ENCODE peak calls at places on chromosome 12, in eight cellular contexts. H, Z, P, O, D, B, U and I are unnamed samples.

GRCh38 chr12:31591308-31591901 is 469 bp upstream of the DENND5B start:
- DNase-seq in H (no peak), Z (no peak), P (peak; percentile 10), O (no peak), D (peak; percentile 62), B (peak; percentile 25), U (no peak), I (peak; percentile 25)

GRCh38 chr12:81296556-81297305 is 218.9 kb downstream of the ACSS3 start:
- DNase-seq in H (peak; percentile 93), Z (no peak), P (peak; percentile 1), O (no peak), D (no peak), B (no peak), U (no peak), I (peak; percentile 49)

GRCh38 chr12:105477873-105478272 is 147.4 kb downstream of the C12orf75 start:
- DNase-seq in H (no peak), Z (no peak), P (no peak), O (no peak), D (no peak), B (no peak), U (no peak), I (no peak)

GRCh38 chr12:101670007-101670671 is 27.3 kb upstream of the CHPT1 start:
- DNase-seq in H (peak; percentile 57), Z (no peak), P (peak; percentile 69), O (no peak), D (peak; percentile 55), B (peak; percentile 70), U (no peak), I (peak; percentile 56)

GRCh38 chr12:113092478-113093408 is 36.2 kb downstream of the DTX1 start:
- DNase-seq in H (peak; percentile 26), Z (no peak), P (no peak), O (no peak), D (no peak), B (peak; percentile 80), U (no peak), I (no peak)

GRCh38 chr12:1529862-1530591 is 64.4 kb downstream of the FBXL14 start:
- DNase-seq in H (peak; percentile 44), Z (no peak), P (peak; percentile 47), O (no peak), D (peak; percentile 72), B (no peak), U (no peak), I (peak; percentile 77)

GRCh38 chr12:29455087-29455486 is 42.4 kb downstream of the OVCH1 start:
- DNase-seq in H (no peak), Z (peak; percentile 5), P (no peak), O (no peak), D (no peak), B (no peak), U (no peak), I (no peak)

GRCh38 chr12:119369907-119370546 is 35.5 kb downstream of the CCDC60 start:
- DNase-seq in H (peak; percentile 96), Z (no peak), P (no peak), O (no peak), D (no peak), B (no peak), U (no peak), I (no peak)

GRCh38 chr12:19201653-19202052 is 72.1 kb downstream of the PLEKHA5 start:
- DNase-seq in H (no peak), Z (no peak), P (peak; percentile 44), O (no peak), D (peak; percentile 60), B (no peak), U (no peak), I (no peak)

GRCh38 chr12:68939500-68939899 is 6.5 kb upstream of the CPM start:
- DNase-seq in H (no peak), Z (no peak), P (no peak), O (no peak), D (peak; percentile 46), B (no peak), U (no peak), I (no peak)

GRCh38 chr12:67410246-67410645 is 141.1 kb downstream of the CAND1 start:
- DNase-seq in H (no peak), Z (no peak), P (peak; percentile 63), O (no peak), D (peak; percentile 9), B (no peak), U (no peak), I (no peak)

GRCh38 chr12:109098671-109099070 is 1.3 kb downstream of the UNG start:
- DNase-seq in H (peak; percentile 33), Z (no peak), P (no peak), O (no peak), D (peak; percentile 47), B (no peak), U (no peak), I (no peak)

GRCh38 chr12:6715130-6715529 is 8.7 kb upstream of the COPS7A start:
- DNase-seq in H (no peak), Z (no peak), P (no peak), O (no peak), D (no peak), B (no peak), U (no peak), I (no peak)

GRCh38 chr12:54229624-54230212 is 40.9 kb upstream of the SMUG1 start:
- DNase-seq in H (no peak), Z (no peak), P (peak; percentile 91), O (no peak), D (peak; percentile 91), B (no peak), U (no peak), I (peak; percentile 98)

GRCh38 chr12:39975374-39975918 is 130.4 kb downstream of the SLC2A13 start:
- DNase-seq in H (no peak), Z (no peak), P (no peak), O (no peak), D (no peak), B (no peak), U (no peak), I (no peak)

GRCh38 chr12:127588224-127588623 is 678.7 kb upstream of the TMEM132C start:
- DNase-seq in H (no peak), Z (no peak), P (peak; percentile 96), O (no peak), D (peak; percentile 86), B (peak; percentile 19), U (no peak), I (peak; percentile 88)

GRCh38 chr12:4355843-4356327 is 23.6 kb downstream of the FGF23 start:
- DNase-seq in H (peak; percentile 75), Z (no peak), P (no peak), O (peak; percentile 10), D (peak; percentile 4), B (peak; percentile 48), U (peak; percentile 12), I (peak; percentile 44)

GRCh38 chr12:89501793-89502192 is 22.8 kb downstream of the GALNT4 start:
- DNase-seq in H (no peak), Z (no peak), P (no peak), O (no peak), D (no peak), B (no peak), U (no peak), I (no peak)

GRCh38 chr12:56661560-56661959 is 15.8 kb upstream of the ATP5F1B start:
- DNase-seq in H (no peak), Z (no peak), P (no peak), O (no peak), D (no peak), B (no peak), U (no peak), I (no peak)

GRCh38 chr12:13425766-13426165 is 229.2 kb downstream of the EMP1 start:
- DNase-seq in H (no peak), Z (no peak), P (no peak), O (no peak), D (peak; percentile 0), B (no peak), U (no peak), I (peak; percentile 92)

GRCh38 chr12:83158613-83159207 is 472.0 kb downstream of the TMTC2 start:
- DNase-seq in H (no peak), Z (no peak), P (no peak), O (no peak), D (no peak), B (no peak), U (no peak), I (no peak)

GRCh38 chr12:98698603-98699463 is 53.7 kb downstream of the APAF1 start:
- DNase-seq in H (peak; percentile 69), Z (peak; percentile 6), P (no peak), O (peak; percentile 12), D (peak; percentile 72), B (peak; percentile 55), U (peak; percentile 11), I (peak; percentile 68)